ENCODE peak calls at places on chromosomes 1 and 21, in eight cellular contexts. One of them, this sample, is unnamed.

GRCh38 chr1:63148825-63149645 is 173.3 kb upstream of the FOXD3 start:
- DNase-seq in lower lobe of right lung: no peak
- DNase-seq in Peyer's patch: no peak
- DNase-seq in body of pancreas: peak; percentile 40
- DNase-seq in pancreas: no peak
- DNase-seq in kidney epithelial cell: no peak
- DNase-seq in hepatocyte: peak; percentile 55
- DNase-seq in PC-9: no peak
- DNase-seq in this sample: no peak

GRCh38 chr1:55382699-55383377 is 167.7 kb upstream of the USP24 start:
- DNase-seq in lower lobe of right lung: no peak
- DNase-seq in Peyer's patch: no peak
- DNase-seq in body of pancreas: no peak
- DNase-seq in pancreas: no peak
- DNase-seq in kidney epithelial cell: no peak
- DNase-seq in hepatocyte: no peak
- DNase-seq in PC-9: no peak
- DNase-seq in this sample: no peak

GRCh38 chr1:36212782-36213181 is 11.5 kb upstream of the THRAP3 start:
- DNase-seq in lower lobe of right lung: no peak
- DNase-seq in Peyer's patch: no peak
- DNase-seq in body of pancreas: no peak
- DNase-seq in pancreas: no peak
- DNase-seq in kidney epithelial cell: no peak
- DNase-seq in hepatocyte: no peak
- DNase-seq in PC-9: peak; percentile 48
- DNase-seq in this sample: no peak

GRCh38 chr21:44296103-44296519 is 3.7 kb upstream of the PFKL start:
- DNase-seq in lower lobe of right lung: no peak
- DNase-seq in Peyer's patch: no peak
- DNase-seq in body of pancreas: no peak
- DNase-seq in pancreas: peak; percentile 65
- DNase-seq in kidney epithelial cell: no peak
- DNase-seq in hepatocyte: no peak
- DNase-seq in PC-9: no peak
- DNase-seq in this sample: no peak

GRCh38 chr1:214720561-214720960 is 117.6 kb downstream of the CENPF start:
- DNase-seq in lower lobe of right lung: no peak
- DNase-seq in Peyer's patch: no peak
- DNase-seq in body of pancreas: no peak
- DNase-seq in pancreas: no peak
- DNase-seq in kidney epithelial cell: no peak
- DNase-seq in hepatocyte: no peak
- DNase-seq in PC-9: no peak
- DNase-seq in this sample: no peak

GRCh38 chr1:8986814-8987190 is 39.4 kb downstream of the SLC2A7 start:
- DNase-seq in lower lobe of right lung: no peak
- DNase-seq in Peyer's patch: no peak
- DNase-seq in body of pancreas: no peak
- DNase-seq in pancreas: no peak
- DNase-seq in kidney epithelial cell: no peak
- DNase-seq in hepatocyte: no peak
- DNase-seq in PC-9: no peak
- DNase-seq in this sample: no peak

GRCh38 chr1:161738627-161739287 is 10.8 kb upstream of the DUSP12 start:
- DNase-seq in lower lobe of right lung: peak; percentile 80
- DNase-seq in Peyer's patch: peak; percentile 91
- DNase-seq in body of pancreas: peak; percentile 61
- DNase-seq in pancreas: no peak
- DNase-seq in kidney epithelial cell: no peak
- DNase-seq in hepatocyte: peak; percentile 50
- DNase-seq in PC-9: peak; percentile 70
- DNase-seq in this sample: no peak

GRCh38 chr1:91564888-91565700 is 64.4 kb downstream of the CDC7 start:
- DNase-seq in lower lobe of right lung: no peak
- DNase-seq in Peyer's patch: no peak
- DNase-seq in body of pancreas: no peak
- DNase-seq in pancreas: no peak
- DNase-seq in kidney epithelial cell: no peak
- DNase-seq in hepatocyte: no peak
- DNase-seq in PC-9: no peak
- DNase-seq in this sample: peak; percentile 53

GRCh38 chr1:228005511-228006033 is 1.2 kb upstream of the WNT3A start:
- DNase-seq in lower lobe of right lung: no peak
- DNase-seq in Peyer's patch: peak; percentile 8
- DNase-seq in body of pancreas: no peak
- DNase-seq in pancreas: no peak
- DNase-seq in kidney epithelial cell: no peak
- DNase-seq in hepatocyte: no peak
- DNase-seq in PC-9: no peak
- DNase-seq in this sample: no peak

GRCh38 chr1:150572918-150573647 is 6.3 kb downstream of the MCL1 start:
- DNase-seq in lower lobe of right lung: no peak
- DNase-seq in Peyer's patch: no peak
- DNase-seq in body of pancreas: no peak
- DNase-seq in pancreas: no peak
- DNase-seq in kidney epithelial cell: no peak
- DNase-seq in hepatocyte: peak; percentile 13
- DNase-seq in PC-9: no peak
- DNase-seq in this sample: no peak

GRCh38 chr1:41847011-41847410 is 71.7 kb downstream of the HIVEP3 start:
- DNase-seq in lower lobe of right lung: no peak
- DNase-seq in Peyer's patch: no peak
- DNase-seq in body of pancreas: no peak
- DNase-seq in pancreas: no peak
- DNase-seq in kidney epithelial cell: no peak
- DNase-seq in hepatocyte: no peak
- DNase-seq in PC-9: no peak
- DNase-seq in this sample: no peak

GRCh38 chr1:197958438-197958837 is 41.3 kb downstream of the LHX9 start:
- DNase-seq in lower lobe of right lung: no peak
- DNase-seq in Peyer's patch: no peak
- DNase-seq in body of pancreas: peak; percentile 12
- DNase-seq in pancreas: no peak
- DNase-seq in kidney epithelial cell: no peak
- DNase-seq in hepatocyte: no peak
- DNase-seq in PC-9: no peak
- DNase-seq in this sample: no peak

GRCh38 chr1:236009857-236010256 is 55.0 kb downstream of the NID1 start:
- DNase-seq in lower lobe of right lung: no peak
- DNase-seq in Peyer's patch: no peak
- DNase-seq in body of pancreas: no peak
- DNase-seq in pancreas: no peak
- DNase-seq in kidney epithelial cell: no peak
- DNase-seq in hepatocyte: no peak
- DNase-seq in PC-9: peak; percentile 75
- DNase-seq in this sample: peak; percentile 93

GRCh38 chr1:167656657-167657056 is 26.6 kb downstream of the RCSD1 start:
- DNase-seq in lower lobe of right lung: no peak
- DNase-seq in Peyer's patch: no peak
- DNase-seq in body of pancreas: no peak
- DNase-seq in pancreas: no peak
- DNase-seq in kidney epithelial cell: no peak
- DNase-seq in hepatocyte: no peak
- DNase-seq in PC-9: no peak
- DNase-seq in this sample: no peak

GRCh38 chr1:181459067-181459466 is 24.2 kb upstream of the CACNA1E start:
- DNase-seq in lower lobe of right lung: no peak
- DNase-seq in Peyer's patch: no peak
- DNase-seq in body of pancreas: no peak
- DNase-seq in pancreas: no peak
- DNase-seq in kidney epithelial cell: no peak
- DNase-seq in hepatocyte: no peak
- DNase-seq in PC-9: no peak
- DNase-seq in this sample: no peak

GRCh38 chr1:193270996-193271395 is 84.6 kb upstream of the B3GALT2 start:
- DNase-seq in lower lobe of right lung: no peak
- DNase-seq in Peyer's patch: no peak
- DNase-seq in body of pancreas: no peak
- DNase-seq in pancreas: no peak
- DNase-seq in kidney epithelial cell: no peak
- DNase-seq in hepatocyte: no peak
- DNase-seq in PC-9: no peak
- DNase-seq in this sample: no peak

GRCh38 chr1:15760520-15761211 is 2.1 kb downstream of the FBLIM1 start:
- DNase-seq in lower lobe of right lung: no peak
- DNase-seq in Peyer's patch: no peak
- DNase-seq in body of pancreas: peak; percentile 41
- DNase-seq in pancreas: no peak
- DNase-seq in kidney epithelial cell: no peak
- DNase-seq in hepatocyte: peak; percentile 56
- DNase-seq in PC-9: no peak
- DNase-seq in this sample: peak; percentile 24

GRCh38 chr1:1088801-1089680 is 14.9 kb upstream of the RNF223 start:
- DNase-seq in lower lobe of right lung: peak; percentile 41
- DNase-seq in Peyer's patch: peak; percentile 13
- DNase-seq in body of pancreas: no peak
- DNase-seq in pancreas: peak; percentile 68
- DNase-seq in kidney epithelial cell: no peak
- DNase-seq in hepatocyte: no peak
- DNase-seq in PC-9: no peak
- DNase-seq in this sample: no peak

GRCh38 chr1:71918630-71919029 is 363.7 kb downstream of the NEGR1 start:
- DNase-seq in lower lobe of right lung: no peak
- DNase-seq in Peyer's patch: no peak
- DNase-seq in body of pancreas: no peak
- DNase-seq in pancreas: no peak
- DNase-seq in kidney epithelial cell: no peak
- DNase-seq in hepatocyte: peak; percentile 3
- DNase-seq in PC-9: no peak
- DNase-seq in this sample: no peak

GRCh38 chr1:87421809-87422208 is 93.1 kb downstream of the LMO4 start:
- DNase-seq in lower lobe of right lung: no peak
- DNase-seq in Peyer's patch: no peak
- DNase-seq in body of pancreas: no peak
- DNase-seq in pancreas: no peak
- DNase-seq in kidney epithelial cell: no peak
- DNase-seq in hepatocyte: no peak
- DNase-seq in PC-9: no peak
- DNase-seq in this sample: no peak

GRCh38 chr1:14954210-14954609 is 199.3 kb upstream of the TMEM51 start:
- DNase-seq in lower lobe of right lung: no peak
- DNase-seq in Peyer's patch: no peak
- DNase-seq in body of pancreas: no peak
- DNase-seq in pancreas: peak; percentile 18
- DNase-seq in kidney epithelial cell: no peak
- DNase-seq in hepatocyte: no peak
- DNase-seq in PC-9: no peak
- DNase-seq in this sample: no peak

GRCh38 chr1:206505702-206506375 is 1.5 kb upstream of the RASSF5 start:
- DNase-seq in lower lobe of right lung: no peak
- DNase-seq in Peyer's patch: no peak
- DNase-seq in body of pancreas: no peak
- DNase-seq in pancreas: no peak
- DNase-seq in kidney epithelial cell: no peak
- DNase-seq in hepatocyte: no peak
- DNase-seq in PC-9: no peak
- DNase-seq in this sample: no peak
- TF ChIP-seq CTCF in lower lobe of right lung: peak; percentile 45
- TF ChIP-seq CTCF in Peyer's patch: no peak
- TF ChIP-seq CTCF in body of pancreas: peak; percentile 54
- TF ChIP-seq CTCF in pancreas: peak; percentile 27
- TF ChIP-seq CTCF in kidney epithelial cell: peak; percentile 58
- TF ChIP-seq CTCF in hepatocyte: peak; percentile 48
- TF ChIP-seq CTCF in PC-9: peak; percentile 62
- TF ChIP-seq CTCF in this sample: peak; percentile 67

GRCh38 chr1:110872745-110873435 is at the start of gene CD53:
- DNase-seq in lower lobe of right lung: no peak
- DNase-seq in Peyer's patch: peak; percentile 76
- DNase-seq in body of pancreas: peak; percentile 57
- DNase-seq in pancreas: no peak
- DNase-seq in kidney epithelial cell: no peak
- DNase-seq in hepatocyte: no peak
- DNase-seq in PC-9: no peak
- DNase-seq in this sample: no peak
- H3K4me3 ChIP-seq in lower lobe of right lung: peak within 1 kb of the TSS; percentile 50
- H3K4me3 ChIP-seq in Peyer's patch: peak within 1 kb of the TSS; percentile 44
- H3K4me3 ChIP-seq in body of pancreas: no peak within 1 kb of the TSS
- H3K4me3 ChIP-seq in pancreas: no peak within 1 kb of the TSS
- H3K4me3 ChIP-seq in kidney epithelial cell: no peak within 1 kb of the TSS
- H3K4me3 ChIP-seq in hepatocyte: no peak within 1 kb of the TSS
- H3K4me3 ChIP-seq in PC-9: no peak within 1 kb of the TSS
- H3K4me3 ChIP-seq in this sample: no peak within 1 kb of the TSS

GRCh38 chr1:53048960-53049573 is 12.9 kb upstream of the PODN start:
- DNase-seq in lower lobe of right lung: no peak
- DNase-seq in Peyer's patch: no peak
- DNase-seq in body of pancreas: no peak
- DNase-seq in pancreas: no peak
- DNase-seq in kidney epithelial cell: no peak
- DNase-seq in hepatocyte: no peak
- DNase-seq in PC-9: no peak
- DNase-seq in this sample: no peak

GRCh38 chr1:53048345-53048737 is 13.7 kb upstream of the PODN start:
- DNase-seq in lower lobe of right lung: no peak
- DNase-seq in Peyer's patch: no peak
- DNase-seq in body of pancreas: no peak
- DNase-seq in pancreas: no peak
- DNase-seq in kidney epithelial cell: no peak
- DNase-seq in hepatocyte: no peak
- DNase-seq in PC-9: no peak
- DNase-seq in this sample: no peak

GRCh38 chr1:53044926-53045325 is 17.1 kb upstream of the PODN start:
- DNase-seq in lower lobe of right lung: no peak
- DNase-seq in Peyer's patch: no peak
- DNase-seq in body of pancreas: no peak
- DNase-seq in pancreas: no peak
- DNase-seq in kidney epithelial cell: no peak
- DNase-seq in hepatocyte: no peak
- DNase-seq in PC-9: no peak
- DNase-seq in this sample: no peak

GRCh38 chr1:53047737-53048344 is 14.2 kb upstream of the PODN start:
- DNase-seq in lower lobe of right lung: no peak
- DNase-seq in Peyer's patch: no peak
- DNase-seq in body of pancreas: no peak
- DNase-seq in pancreas: no peak
- DNase-seq in kidney epithelial cell: peak; percentile 84
- DNase-seq in hepatocyte: no peak
- DNase-seq in PC-9: peak; percentile 98
- DNase-seq in this sample: peak; percentile 36

GRCh38 chr1:53046930-53047329 is 15.1 kb upstream of the PODN start:
- DNase-seq in lower lobe of right lung: no peak
- DNase-seq in Peyer's patch: no peak
- DNase-seq in body of pancreas: peak; percentile 34
- DNase-seq in pancreas: no peak
- DNase-seq in kidney epithelial cell: no peak
- DNase-seq in hepatocyte: no peak
- DNase-seq in PC-9: peak; percentile 35
- DNase-seq in this sample: no peak
- H3K36me3 ChIP-seq in lower lobe of right lung: peaks cover 31% of the 10 kb centered on the region
- H3K36me3 ChIP-seq in Peyer's patch: no peaks in the 10 kb centered on the region
- H3K36me3 ChIP-seq in body of pancreas: peaks cover 8% of the 10 kb centered on the region
- H3K36me3 ChIP-seq in pancreas: no peaks in the 10 kb centered on the region
- H3K36me3 ChIP-seq in kidney epithelial cell: no peaks in the 10 kb centered on the region
- H3K36me3 ChIP-seq in hepatocyte: no peaks in the 10 kb centered on the region
- H3K36me3 ChIP-seq in PC-9: peaks cover 6% of the 10 kb centered on the region
- H3K36me3 ChIP-seq in this sample: peaks cover 2% of the 10 kb centered on the region

DNA sequence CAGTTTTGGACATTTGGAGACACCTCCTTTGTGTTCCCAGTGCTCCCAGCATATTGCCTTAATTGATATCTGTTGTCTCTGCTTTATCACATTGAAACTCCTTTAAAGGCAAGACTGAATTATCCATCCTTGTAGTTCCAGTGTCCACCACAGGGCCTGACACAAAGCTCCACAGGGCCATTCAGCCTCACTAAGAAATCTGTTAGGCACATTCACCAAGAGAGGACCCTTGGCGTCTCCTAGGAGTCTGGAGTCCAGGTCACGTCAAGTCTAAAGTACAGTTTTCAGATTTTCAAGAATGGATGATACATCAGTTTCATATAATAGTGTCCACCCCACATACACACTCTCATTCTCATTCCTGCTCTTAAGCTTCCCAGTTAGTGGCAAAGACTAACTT is 4.8 kb downstream of the ACP6 start:
- DNase-seq in lower lobe of right lung: no peak
- DNase-seq in Peyer's patch: no peak
- DNase-seq in body of pancreas: no peak
- DNase-seq in pancreas: no peak
- DNase-seq in kidney epithelial cell: no peak
- DNase-seq in hepatocyte: no peak
- DNase-seq in PC-9: no peak
- DNase-seq in this sample: no peak
- TF ChIP-seq CTCF in lower lobe of right lung: no peak
- TF ChIP-seq CTCF in Peyer's patch: no peak
- TF ChIP-seq CTCF in body of pancreas: no peak
- TF ChIP-seq CTCF in pancreas: peak; percentile 9
- TF ChIP-seq CTCF in kidney epithelial cell: no peak
- TF ChIP-seq CTCF in hepatocyte: no peak
- TF ChIP-seq CTCF in PC-9: peak; percentile 55
- TF ChIP-seq CTCF in this sample: no peak

This sample was measured in BJ.